ENCODE peak calls at places on chromosomes 13 and 19, in eight cellular contexts. Q, Y, O, N, A, U, M and C are unnamed samples.

GRCh38 chr19:38409631-38410133 is 6.8 kb downstream of the FAM98C start:
- DNase-seq in M (no peak), N (no peak), Q (no peak), A (no peak), O (no peak), Y (no peak), U (no peak), C (no peak)

GRCh38 chr13:27211771-27212364 is 39.5 kb upstream of the RPL21 start:
- DNase-seq in Q (no peak), A (no peak), M (no peak), Y (no peak), N (no peak), U (no peak), O (no peak), C (no peak)

GRCh38 chr19:34299576-34299975 is 45.2 kb downstream of the GARRE1 start:
- DNase-seq in N (no peak), M (no peak), Y (no peak), U (no peak), Q (no peak), A (no peak), O (no peak), C (no peak)

GRCh38 chr13:40585911-40586471 is 80.5 kb downstream of the FOXO1 start:
- DNase-seq in Y (no peak), O (no peak), A (no peak), U (no peak), Q (no peak), N (no peak), M (no peak), C (no peak)

GRCh38 chr19:29590278-29590677 is 15.8 kb upstream of the POP4 start:
- DNase-seq in M (no peak), U (no peak), Y (no peak), A (no peak), Q (no peak), O (no peak), N (no peak), C (no peak)

GRCh38 chr19:37413243-37414084 is 42.6 kb downstream of the ZNF527 start:
- DNase-seq in M (no peak), U (no peak), Y (no peak), Q (no peak), O (no peak), A (no peak), N (no peak), C (no peak)

GRCh38 chr13:27395007-27395510 is 29.4 kb upstream of the GTF3A start:
- DNase-seq in A (no peak), U (no peak), M (no peak), O (no peak), Q (no peak), Y (no peak), N (no peak), C (no peak)

GRCh38 chr19:38667552-38668205 is 20.2 kb downstream of the ACTN4 start:
- DNase-seq in U (no peak), O (peak; percentile 69), M (no peak), A (peak; percentile 69), Q (no peak), N (no peak), Y (no peak), C (no peak)

GRCh38 chr19:34677386-34678084 is at the start of gene ZNF302:
- DNase-seq in M (peak; percentile 96), N (peak; percentile 93), O (peak; percentile 92), A (peak; percentile 92), U (peak; percentile 91), Y (peak; percentile 98), Q (peak; percentile 94), C (peak; percentile 94)

GRCh38 chr13:27437126-27437525 is 12.7 kb downstream of the GTF3A start:
- DNase-seq in Y (no peak), N (no peak), Q (no peak), A (no peak), O (no peak), M (no peak), U (no peak), C (no peak)

GRCh38 chr19:11239377-11240000 is at the start of gene ANGPTL8:
- DNase-seq in N (no peak), M (no peak), O (no peak), U (no peak), Q (no peak), A (no peak), Y (no peak), C (no peak)

GRCh38 chr19:18869231-18869575 is 26.8 kb downstream of the CERS1 start:
- DNase-seq in N (no peak), Y (no peak), A (no peak), U (no peak), Q (no peak), O (no peak), M (no peak), C (no peak)

GRCh38 chr19:35297515-35297848 is 5.5 kb downstream of the MAG start:
- DNase-seq in Q (no peak), O (no peak), M (no peak), N (no peak), Y (no peak), A (no peak), U (no peak), C (no peak)

GRCh38 chr19:47381121-47381520 is 32.0 kb downstream of the DHX34 start:
- DNase-seq in N (no peak), O (no peak), U (no peak), Q (no peak), Y (no peak), A (no peak), M (no peak), C (no peak)

GRCh38 chr13:40692946-40693345 is 26.5 kb upstream of the FOXO1 start:
- DNase-seq in A (no peak), M (no peak), Q (no peak), N (no peak), O (no peak), Y (no peak), U (no peak), C (no peak)

GRCh38 chr19:42285546-42285945 is 16.4 kb upstream of the PRR19 start:
- DNase-seq in U (no peak), A (no peak), Y (no peak), O (no peak), Q (no peak), N (no peak), M (no peak), C (no peak)